ENCODE peak calls at places on chromosome 11, in four cellular contexts. U is GM12878, E is K562, L is HepG2. F is an unnamed sample.

GRCh38 chr11:68040957-68041591 is 2.2 kb downstream of the TCIRG1 start:
- DNase-seq in U (no peak), L (no peak), E (no peak), F (no peak)

GRCh38 chr11:111388842-111389241 is 9.8 kb upstream of the POU2AF1 start:
- DNase-seq in E (no peak), U (no peak), L (no peak), F (no peak)

GRCh38 chr11:32312865-32313403 is 122.4 kb downstream of the WT1 start:
- DNase-seq in L (peak), E (peak), U (no peak), F (peak)

GRCh38 chr11:130204703-130205095 is 45.1 kb downstream of the ST14 start:
- DNase-seq in E (no peak), U (no peak), L (no peak), F (no peak)

GRCh38 chr11:71112990-71113389 is 139.4 kb downstream of the SHANK2 start:
- DNase-seq in E (no peak), L (no peak), U (no peak), F (no peak)

GRCh38 chr11:66047541-66048365 is 1.2 kb downstream of the GAL3ST3 start:
- DNase-seq in E (no peak), U (no peak), L (no peak), F (no peak)

GRCh38 chr11:117535201-117535869 is 207.7 kb downstream of the CEP164 start:
- DNase-seq in E (no peak), U (no peak), L (no peak), F (no peak)

GRCh38 chr11:114774599-114775365 is 96.5 kb downstream of the NXPE2 start:
- DNase-seq in U (no peak), E (peak), L (peak), F (peak)

GRCh38 chr11:75188671-75189070 is 37.8 kb downstream of the SLCO2B1 start:
- DNase-seq in E (no peak), L (no peak), U (no peak), F (no peak)

DNA sequence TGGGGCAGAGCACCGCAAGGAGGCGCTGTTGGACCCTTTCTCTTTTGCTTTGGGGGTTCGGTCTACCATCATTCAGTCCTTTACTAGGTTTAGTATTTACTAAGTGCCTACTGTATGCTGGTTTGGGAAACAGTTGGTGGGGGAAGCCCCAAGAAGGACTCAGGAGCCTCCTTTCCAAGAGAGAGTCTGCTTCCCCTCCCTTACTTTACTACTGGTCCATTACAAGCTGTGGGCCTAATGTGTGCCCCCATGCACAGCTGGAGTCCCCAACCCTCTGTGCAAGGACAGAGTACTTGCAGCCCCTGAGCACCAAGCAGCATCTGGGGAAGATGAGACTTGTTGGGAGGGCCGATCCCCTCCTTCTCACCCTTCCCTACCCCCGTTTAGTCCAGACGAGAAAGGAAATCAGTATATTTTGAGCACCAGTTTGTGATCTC is 876 bp upstream of the UBE2L6 start:
- DNase-seq in U (peak), E (no peak), L (peak), F (no peak)
- TF ChIP-seq CBFB in U (no peak), E (no peak), L (no peak), F (no peak)

GRCh38 chr11:4044971-4045646 is 49.5 kb upstream of the RRM1 start:
- DNase-seq in U (no peak), L (peak), E (no peak), F (no peak)
- TF ChIP-seq CBFB in U (no peak), L (no peak), E (no peak), F (no peak)

DNA sequence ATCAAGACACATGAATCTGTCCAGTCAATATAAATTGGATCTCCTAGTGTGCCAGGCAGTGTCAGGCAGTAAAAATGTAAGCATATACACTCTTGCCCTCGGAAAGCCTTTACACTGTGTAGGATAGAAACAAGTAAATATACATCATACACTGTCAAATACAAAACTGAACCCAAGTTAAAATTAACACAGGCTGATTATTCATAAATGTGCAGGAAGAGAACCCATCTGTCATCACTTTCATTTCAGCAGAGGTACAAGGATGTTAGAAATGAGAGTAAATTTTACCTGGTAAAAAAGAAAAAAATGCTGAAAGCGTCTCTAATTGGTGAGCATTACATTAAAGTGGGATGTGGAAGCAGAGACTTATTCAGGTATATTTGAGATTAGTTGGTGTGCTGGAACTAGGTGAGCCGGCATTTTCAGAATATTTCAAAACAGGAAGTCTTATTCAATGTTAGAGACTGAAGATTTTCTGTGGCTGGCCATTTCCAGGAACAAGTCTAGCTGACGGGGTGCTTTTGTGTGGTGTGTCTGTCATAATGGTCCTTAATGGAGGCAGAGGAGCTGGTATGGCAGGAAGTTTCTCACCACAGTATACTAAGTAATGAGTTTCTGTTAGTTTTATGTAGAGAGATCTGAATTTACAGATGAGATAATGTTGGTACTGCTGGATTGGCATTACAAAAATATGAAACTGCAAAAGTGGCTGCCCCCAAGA is 192.6 kb downstream of the CASP12 start:
- DNase-seq in E (no peak), U (peak), L (no peak), F (no peak)
- TF ChIP-seq CBFB in E (no peak), U (no peak), L (no peak), F (no peak)

GRCh38 chr11:124945826-124946225 is 8.2 kb upstream of the CCDC15 start:
- DNase-seq in L (no peak), U (no peak), E (no peak), F (no peak)
- TF ChIP-seq CBFB in L (no peak), U (no peak), E (no peak), F (no peak)

DNA sequence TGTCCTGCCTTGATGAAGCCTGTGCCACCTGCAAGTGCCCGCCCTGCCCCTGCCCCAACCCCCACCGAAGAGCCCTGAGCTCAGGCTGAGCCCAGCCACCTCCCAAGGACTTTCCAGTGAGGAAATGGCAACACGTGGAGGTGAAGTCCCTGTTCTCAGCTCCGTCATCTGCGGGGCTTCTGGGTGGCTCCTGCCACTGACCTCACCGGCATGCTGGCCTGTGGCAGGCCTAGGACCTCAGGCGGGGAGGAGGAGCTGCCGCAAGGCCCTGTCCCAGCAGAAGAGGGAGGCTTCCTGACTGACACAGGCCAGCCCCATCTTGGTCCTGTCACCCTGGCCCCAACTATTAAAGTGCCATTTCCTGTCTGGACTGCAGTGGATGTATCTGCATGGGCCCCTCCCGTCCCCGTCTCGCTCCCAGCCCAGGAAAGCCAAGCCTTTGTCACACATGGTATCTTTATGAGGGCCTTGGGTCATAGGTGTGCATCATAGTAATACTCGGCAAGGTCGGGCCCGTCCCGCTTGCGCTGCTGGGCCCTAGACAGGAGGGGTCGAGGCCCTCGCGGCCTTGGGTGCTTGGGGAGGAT is 882 bp downstream of the FREY1 start:
- DNase-seq in E (no peak), U (no peak), L (no peak), F (no peak)
- TF ChIP-seq CBFB in E (no peak), U (no peak), L (no peak), F (no peak)

GRCh38 chr11:7538023-7538422 is 24.2 kb downstream of the PPFIBP2 start:
- DNase-seq in L (no peak), E (no peak), U (no peak), F (no peak)
- TF ChIP-seq CBFB in L (no peak), E (no peak), U (no peak), F (no peak)

GRCh38 chr11:34654491-34655334 is 33.8 kb downstream of the EHF start:
- DNase-seq in U (no peak), L (peak), E (no peak), F (peak)
- TF ChIP-seq CBFB in U (no peak), L (peak), E (no peak), F (no peak)

GRCh38 chr11:2517016-2517385 is 72.2 kb downstream of the KCNQ1 start:
- DNase-seq in L (no peak), U (no peak), E (no peak), F (peak)
- TF ChIP-seq CBFB in L (no peak), U (no peak), E (no peak), F (no peak)

GRCh38 chr11:46238967-46239800 is 38.3 kb upstream of the CREB3L1 start:
- DNase-seq in L (peak), U (no peak), E (peak), F (peak)

GRCh38 chr11:46240861-46241260 is 36.6 kb upstream of the CREB3L1 start:
- DNase-seq in E (no peak), U (no peak), L (no peak), F (no peak)

GRCh38 chr11:46238078-46238966 is 39.1 kb upstream of the CREB3L1 start:
- DNase-seq in L (no peak), E (peak), U (no peak), F (peak)

GRCh38 chr11:46240371-46240770 is 37.1 kb upstream of the CREB3L1 start:
- DNase-seq in E (no peak), L (no peak), U (no peak), F (no peak)

DNA sequence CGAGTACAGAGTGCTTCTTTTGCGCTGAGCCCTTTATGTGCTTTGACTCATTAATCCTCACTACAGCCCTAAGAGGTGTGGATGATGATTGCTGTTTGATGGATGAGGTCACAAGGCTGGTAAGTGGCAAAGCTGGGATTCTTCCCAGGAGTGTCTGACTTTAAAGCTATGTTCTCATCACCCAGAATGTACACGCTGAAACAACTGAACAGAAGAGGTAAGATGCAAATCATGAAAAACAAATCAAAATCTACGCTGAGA is 37.7 kb upstream of the CREB3L1 start:
- DNase-seq in U (no peak), E (no peak), L (no peak), F (no peak)
- TF ChIP-seq CBFB in U (no peak), E (no peak), L (no peak), F (no peak)

GRCh38 chr11:2084721-2085120 is 54.5 kb downstream of the IGF2 start:
- DNase-seq in U (no peak), E (no peak), L (no peak), F (no peak)
- TF ChIP-seq CBFB in U (no peak), E (no peak), L (no peak), F (no peak)